ENCODE peak calls at places on chromosomes 16 and 17, in ten cellular contexts. W is HFF-Myc, E is dorsolateral prefrontal cortex, P is GM06990, N is Panc1, J is GM13976, S is RWPE1, V is heart left ventricle, Q is cardiac fibroblast, G is SK-N-SH. U is an unnamed sample.

GRCh38 chr16:87322833-87323726 is 5.9 kb upstream of the C16orf95 start:
- DNase-seq in G (no peak), V (no peak), N (no peak), Q (no peak), J (no peak), E (no peak), P (no peak), W (no peak), S (no peak), U (no peak)

GRCh38 chr17:51050291-51051033 is 70.2 kb downstream of the SPAG9 start:
- DNase-seq in G (no peak), N (no peak), V (no peak), S (no peak), P (peak; percentile 70), W (no peak), Q (peak; percentile 38), J (peak; percentile 55), E (no peak), U (peak; percentile 50)

GRCh38 chr17:31074772-31075538 is 19.8 kb upstream of the NF1 start:
- DNase-seq in P (no peak), Q (peak; percentile 7), W (no peak), V (no peak), E (no peak), G (no peak), N (no peak), J (no peak), S (no peak), U (no peak)

GRCh38 chr16:84730406-84731106 is 30.8 kb downstream of the USP10 start:
- DNase-seq in V (peak; percentile 50), J (peak; percentile 70), S (peak; percentile 80), P (no peak), E (no peak), Q (peak; percentile 95), G (peak; percentile 50), N (no peak), W (peak; percentile 62), U (peak; percentile 66)

GRCh38 chr17:46783031-46783593 is 35.4 kb downstream of the WNT3 start:
- DNase-seq in Q (no peak), G (no peak), V (no peak), S (no peak), P (no peak), E (no peak), J (no peak), N (no peak), W (no peak), U (no peak)

GRCh38 chr16:82280867-82281266 is 110.8 kb upstream of the MPHOSPH6 start:
- DNase-seq in P (no peak), V (no peak), W (no peak), N (no peak), G (no peak), J (no peak), Q (no peak), S (no peak), E (no peak), U (no peak)

GRCh38 chr17:44209786-44210341 is 9.6 kb downstream of the UBTF start:
- DNase-seq in G (no peak), V (no peak), W (no peak), Q (no peak), J (peak; percentile 71), N (no peak), E (no peak), P (no peak), S (no peak), U (peak; percentile 79)

GRCh38 chr16:71853413-71853812 is 7.6 kb downstream of the ATXN1L start:
- DNase-seq in P (no peak), E (no peak), V (no peak), G (no peak), N (no peak), W (no peak), Q (no peak), S (no peak), J (peak; percentile 62), U (peak; percentile 59)

GRCh38 chr16:78199325-78200022 is 100.0 kb downstream of the WWOX start:
- DNase-seq in E (no peak), G (no peak), N (no peak), V (no peak), J (no peak), P (no peak), W (no peak), S (no peak), Q (no peak), U (no peak)

GRCh38 chr16:2209258-2210008 is 1.2 kb downstream of the BRICD5 start:
- DNase-seq in P (no peak), E (no peak), S (no peak), G (no peak), N (no peak), W (no peak), V (no peak), Q (no peak), J (no peak), U (no peak)

DNA sequence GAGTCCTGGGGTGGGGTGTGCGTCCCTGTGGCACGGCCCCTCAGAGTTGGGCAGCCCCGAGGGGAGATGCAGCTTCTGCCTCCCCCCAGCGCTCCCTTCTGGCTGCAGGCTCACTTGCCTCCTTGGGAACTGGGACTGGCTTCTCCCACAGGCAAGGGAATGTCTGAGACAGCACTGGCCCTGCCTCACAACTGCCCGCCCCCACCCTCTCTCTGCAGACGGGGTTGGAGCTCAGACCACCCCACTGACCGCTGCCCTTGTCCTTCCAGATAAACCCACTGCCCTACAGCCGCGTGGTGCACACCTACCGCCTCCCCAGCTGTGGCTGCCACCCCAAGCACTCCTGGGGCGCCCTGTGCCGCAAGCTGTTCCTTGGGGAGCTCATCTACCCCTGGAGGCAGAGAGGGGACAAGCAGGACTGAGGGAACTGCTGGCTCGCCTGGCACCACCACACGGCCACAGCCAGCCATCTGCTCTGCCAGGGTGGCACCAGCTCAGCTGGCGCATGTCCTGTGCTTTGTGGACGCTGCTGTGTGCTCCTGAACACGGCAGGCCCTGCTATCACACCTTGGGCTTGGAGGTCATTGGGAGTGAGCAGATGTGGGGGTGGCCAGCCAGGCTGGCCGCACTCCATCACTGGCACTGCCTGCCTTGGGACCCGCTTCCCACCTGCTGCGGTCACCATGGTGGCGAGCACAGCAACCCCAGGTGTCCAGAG is 7.1 kb upstream of the RAB40C start:
- DNase-seq in W (no peak), G (no peak), E (no peak), Q (no peak), V (no peak), J (no peak), N (no peak), S (no peak), P (no peak), U (no peak)
- TF ChIP-seq CTCF in W (no peak), G (no peak), E (no peak), Q (peak; percentile 0), V (no peak), J (no peak), N (peak; percentile 56), S (no peak), P (no peak), U (no peak)

GRCh38 chr16:50367777-50368409 is 895 bp downstream of the BRD7 start:
- DNase-seq in Q (peak; percentile 30), P (no peak), W (no peak), V (no peak), G (no peak), J (no peak), E (no peak), N (no peak), S (no peak), U (no peak)

GRCh38 chr16:50371036-50371716 is 2.4 kb upstream of the BRD7 start:
- DNase-seq in G (no peak), E (no peak), P (no peak), W (no peak), S (no peak), J (no peak), N (no peak), V (no peak), Q (no peak), U (no peak)

GRCh38 chr16:50368410-50369132 is at the start of gene BRD7:
- DNase-seq in W (no peak), Q (peak; percentile 43), P (peak; percentile 82), G (peak; percentile 97), E (no peak), J (peak; percentile 94), S (peak; percentile 77), V (peak; percentile 70), N (no peak), U (peak; percentile 96)

GRCh38 chr16:50371936-50372595 is 3.3 kb upstream of the BRD7 start:
- DNase-seq in V (no peak), Q (peak; percentile 27), N (no peak), G (peak; percentile 64), W (no peak), J (no peak), S (no peak), P (no peak), E (peak; percentile 66), U (no peak)

GRCh38 chr16:50369133-50369804 is 481 bp upstream of the BRD7 start:
- DNase-seq in N (no peak), P (no peak), G (no peak), W (no peak), Q (no peak), E (no peak), S (no peak), J (no peak), V (no peak), U (no peak)
- TF ChIP-seq CTCF in N (peak; percentile 44), P (no peak), G (no peak), W (no peak), Q (no peak), E (peak; percentile 32), S (peak; percentile 22), J (no peak), V (no peak), U (no peak)

GRCh38 chr17:10875411-10875810 is 37.5 kb upstream of the PIRT start:
- DNase-seq in S (peak; percentile 7), N (no peak), P (no peak), G (no peak), Q (peak; percentile 15), E (no peak), W (no peak), J (peak; percentile 24), V (no peak), U (peak; percentile 10)

GRCh38 chr17:10881959-10882358 is 44.1 kb upstream of the PIRT start:
- DNase-seq in S (no peak), W (no peak), E (no peak), Q (no peak), G (no peak), P (no peak), N (no peak), V (no peak), J (no peak), U (no peak)

GRCh38 chr17:10875984-10876555 is 38.2 kb upstream of the PIRT start:
- DNase-seq in E (peak; percentile 53), Q (peak; percentile 38), G (peak; percentile 58), N (peak; percentile 30), W (no peak), P (peak; percentile 6), J (peak; percentile 46), V (peak; percentile 13), S (peak; percentile 46), U (peak; percentile 30)

DNA sequence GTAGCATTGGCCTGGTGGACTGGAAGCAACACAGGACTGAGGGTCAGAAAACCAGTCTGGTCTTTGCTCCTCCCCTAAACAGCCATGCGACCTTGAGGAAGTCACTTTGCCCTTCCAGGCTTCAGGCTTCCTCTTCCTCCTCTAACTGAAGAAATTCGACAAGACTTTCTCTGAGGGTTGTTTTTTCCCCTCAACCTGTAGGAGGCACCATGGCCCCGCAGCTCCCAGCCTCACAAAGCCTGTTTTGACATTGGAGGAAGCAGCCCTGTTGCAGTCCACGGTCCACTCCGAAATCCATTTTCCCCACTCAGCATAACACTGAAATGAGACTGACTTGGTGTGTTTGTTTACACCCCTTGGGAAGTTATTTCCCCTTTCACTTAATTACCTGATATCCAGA is 41.2 kb upstream of the PIRT start:
- DNase-seq in E (no peak), P (no peak), G (peak; percentile 9), S (no peak), N (no peak), V (peak; percentile 20), Q (peak; percentile 10), W (no peak), J (no peak), U (no peak)
- TF ChIP-seq CTCF in E (peak; percentile 52), P (peak; percentile 22), G (no peak), S (no peak), N (peak; percentile 63), V (peak; percentile 53), Q (peak; percentile 12), W (no peak), J (no peak), U (peak; percentile 23)

GRCh38 chr16:12815361-12815760 is 11.7 kb upstream of the CPPED1 start:
- DNase-seq in Q (peak; percentile 10), G (no peak), N (no peak), V (no peak), E (no peak), P (no peak), S (no peak), J (no peak), W (no peak), U (no peak)
- TF ChIP-seq CTCF in Q (no peak), G (peak; percentile 9), N (no peak), V (no peak), E (no peak), P (no peak), S (no peak), J (no peak), W (no peak), U (no peak)

U was measured in GM13977.